ENCODE peak calls at places on chromosomes 1 and 21, in seven cellular contexts. F is BE2C, O is H9, R is MV-4-11, T is NCI-H146, K is T-cell, B is NCI-H1930. H is an unnamed sample.

GRCh38 chr1:14102180-14102579 is 402.2 kb downstream of the PRDM2 start:
- DNase-seq in T (no peak), F (no peak), O (no peak), K (no peak), B (no peak), R (no peak), H (no peak)

GRCh38 chr1:204859885-204860284 is 10.8 kb upstream of the NFASC start:
- DNase-seq in O (no peak), R (no peak), B (no peak), K (no peak), F (peak), T (no peak), H (no peak)

GRCh38 chr21:36565616-36566015 is 85.7 kb upstream of the CLDN14 start:
- DNase-seq in R (no peak), K (no peak), T (no peak), F (no peak), B (no peak), O (no peak), H (no peak)

GRCh38 chr1:41314376-41314775 is 46.9 kb upstream of the FOXO6 start:
- DNase-seq in F (no peak), T (no peak), K (no peak), R (no peak), B (no peak), O (no peak), H (no peak)

GRCh38 chr1:44239337-44239960 is 26.2 kb downstream of the DMAP1 start:
- DNase-seq in F (peak), B (no peak), R (no peak), O (peak), K (no peak), T (peak), H (peak)

GRCh38 chr1:16129921-16130543 is 25.8 kb downstream of the EPHA2 start:
- DNase-seq in B (no peak), K (no peak), T (no peak), O (no peak), F (no peak), R (no peak), H (no peak)

GRCh38 chr1:85857991-85858390 is 149.8 kb upstream of the ZNHIT6 start:
- DNase-seq in B (no peak), K (no peak), F (no peak), T (no peak), R (no peak), O (no peak), H (no peak)

GRCh38 chr1:17676387-17677060 is 78.6 kb upstream of the ACTL8 start:
- DNase-seq in R (peak), K (no peak), B (no peak), T (no peak), F (no peak), O (no peak), H (no peak)

GRCh38 chr1:225919906-225920305 is 4.1 kb downstream of the PYCR2 start:
- DNase-seq in T (no peak), B (no peak), K (no peak), F (peak), O (no peak), R (peak), H (no peak)

GRCh38 chr1:96253281-96254035 is 468.1 kb upstream of the PTBP2 start:
- DNase-seq in K (no peak), R (no peak), O (no peak), F (no peak), T (no peak), B (no peak), H (no peak)

GRCh38 chr1:201016211-201016651 is 7.3 kb downstream of the KIF21B start:
- DNase-seq in K (no peak), B (no peak), T (peak), F (peak), O (no peak), R (no peak), H (no peak)

GRCh38 chr21:46059195-46059594 is 38.7 kb upstream of the COL6A2 start:
- DNase-seq in R (no peak), O (no peak), B (no peak), F (no peak), K (no peak), T (no peak), H (no peak)

GRCh38 chr1:185894806-185895205 is 160.6 kb downstream of the HMCN1 start:
- DNase-seq in T (no peak), O (no peak), K (no peak), B (no peak), R (no peak), F (no peak), H (no peak)

GRCh38 chr1:45348609-45348965 is 8.3 kb upstream of the MUTYH start:
- DNase-seq in B (no peak), O (no peak), K (no peak), R (no peak), F (no peak), T (no peak), H (no peak)

GRCh38 chr1:32272557-32273388 is 19.1 kb upstream of the HDAC1 start:
- DNase-seq in B (no peak), F (no peak), T (no peak), R (no peak), O (no peak), K (no peak), H (no peak)

GRCh38 chr1:174954686-174955669 is 44.8 kb upstream of the CACYBP start:
- DNase-seq in T (peak), K (no peak), B (peak), R (peak), O (no peak), F (no peak), H (no peak)

GRCh38 chr1:115545791-115546733 is 95.7 kb upstream of the VANGL1 start:
- DNase-seq in F (peak), R (no peak), B (peak), T (peak), K (no peak), O (peak), H (peak)

GRCh38 chr21:43921979-43922945 is 57.2 kb downstream of the AGPAT3 start:
- DNase-seq in K (peak), F (peak), R (no peak), T (no peak), O (no peak), B (no peak), H (no peak)

GRCh38 chr1:24290933-24291487 is 28.1 kb upstream of the GRHL3 start:
- DNase-seq in B (no peak), F (no peak), K (no peak), O (no peak), T (no peak), R (no peak), H (no peak)

GRCh38 chr1:27601321-27601770 is 2.6 kb downstream of the AHDC1 start:
- DNase-seq in T (no peak), B (no peak), F (no peak), R (no peak), O (no peak), K (no peak), H (no peak)

GRCh38 chr1:84505167-84506001 is 802 bp upstream of the SPATA1 start:
- DNase-seq in R (peak), F (no peak), O (no peak), B (peak), T (peak), K (no peak), H (peak)

GRCh38 chr1:89938171-89939055 is 56.5 kb upstream of the ZNF326 start:
- DNase-seq in B (no peak), O (no peak), R (no peak), K (no peak), F (no peak), T (no peak), H (peak)

GRCh38 chr1:86708923-86709322 is 4.5 kb downstream of the SH3GLB1 start:
- DNase-seq in O (no peak), R (no peak), B (no peak), F (no peak), K (no peak), T (no peak), H (no peak)

GRCh38 chr1:97417661-97418060 is 503.2 kb downstream of the DPYD start:
- DNase-seq in O (no peak), T (no peak), R (no peak), K (no peak), F (no peak), B (no peak), H (no peak)

GRCh38 chr1:27522148-27522859 is 32.3 kb upstream of the WASF2 start:
- DNase-seq in O (no peak), F (no peak), K (peak), B (peak), T (peak), R (peak), H (no peak)

GRCh38 chr21:44874240-44874496 is 678 bp upstream of the PTTG1IP start:
- DNase-seq in F (no peak), B (no peak), K (no peak), R (no peak), O (no peak), T (no peak), H (no peak)

GRCh38 chr1:51527144-51527543 is 8.1 kb upstream of the EPS15 start:
- DNase-seq in F (no peak), T (no peak), R (no peak), K (no peak), B (no peak), O (no peak), H (no peak)

GRCh38 chr1:26097696-26098095 is 13.9 kb upstream of the PDIK1L start:
- DNase-seq in K (no peak), F (no peak), B (no peak), T (no peak), R (no peak), O (no peak), H (no peak)

GRCh38 chr1:31805318-31805717 is 10.5 kb downstream of the SPOCD1 start:
- DNase-seq in B (no peak), F (no peak), T (no peak), K (no peak), R (no peak), O (no peak), H (no peak)

H was measured in iPS-NIHi11.